ENCODE peak calls at places on chromosomes 5 and 9, in ten cellular contexts. M is HS-27A; A is NCI-H2107; D is CD8-positive, alpha-beta T cell; P is HFF-Myc; N is amniotic epithelial cell; Z is posterior vena cava; K is CD4-positive, alpha-beta memory T cell; Y is GM23338; O is CD8-positive, alpha-beta memory T cell. H is an unnamed sample.
A peak's percentile ranks its signal among the peaks of the same experiment; 100 is the strongest.

GRCh38 chr9:131310833-131311554 is 21.5 kb downstream of the PLPP7 start:
- DNase-seq in M (no peak), A (no peak), D (peak; percentile 80), P (no peak), N (no peak), Z (no peak), K (peak; percentile 87), Y (peak; percentile 48), O (peak; percentile 83), H (no peak)

GRCh38 chr5:143923634-143924265 is 111.8 kb downstream of the HMHB1 start:
- DNase-seq in M (no peak), A (no peak), D (no peak), P (no peak), N (peak; percentile 49), Z (no peak), K (no peak), Y (no peak), O (no peak), H (no peak)

GRCh38 chr9:102497709-102498108 is 497.4 kb upstream of the CYLC2 start:
- DNase-seq in M (no peak), A (no peak), D (no peak), P (no peak), N (no peak), Z (no peak), K (no peak), Y (no peak), O (no peak), H (no peak)

GRCh38 chr9:99287641-99288040 is 65.6 kb downstream of the SEC61B start:
- DNase-seq in M (no peak), A (no peak), D (no peak), P (no peak), N (no peak), Z (no peak), K (no peak), Y (no peak), O (no peak), H (no peak)

GRCh38 chr5:151156732-151157402 is 712 bp downstream of the ANXA6 start:
- DNase-seq in M (no peak), A (no peak), D (peak; percentile 60), P (no peak), N (peak; percentile 15), Z (no peak), K (no peak), Y (peak; percentile 65), O (no peak), H (peak; percentile 25)

GRCh38 chr5:108619815-108620214 is 127.9 kb upstream of the FER start:
- DNase-seq in M (no peak), A (no peak), D (no peak), P (no peak), N (no peak), Z (no peak), K (no peak), Y (no peak), O (no peak), H (no peak)

GRCh38 chr5:139709587-139710369 is 61.6 kb downstream of the CXXC5 start:
- DNase-seq in M (no peak), A (no peak), D (peak; percentile 70), P (no peak), N (no peak), Z (peak; percentile 83), K (peak; percentile 49), Y (peak; percentile 86), O (peak; percentile 75), H (no peak)

GRCh38 chr5:51416149-51416548 is 32.9 kb downstream of the ISL1 start:
- DNase-seq in M (no peak), A (no peak), D (no peak), P (no peak), N (peak; percentile 7), Z (no peak), K (no peak), Y (no peak), O (no peak), H (no peak)

GRCh38 chr9:88775037-88775471 is 216.2 kb upstream of the S1PR3 start:
- DNase-seq in M (no peak), A (no peak), D (no peak), P (no peak), N (peak; percentile 99), Z (peak; percentile 77), K (no peak), Y (no peak), O (no peak), H (no peak)

GRCh38 chr5:14581891-14582796 is 552 bp downstream of the OTULINL start:
- DNase-seq in M (no peak), A (peak; percentile 35), D (peak; percentile 89), P (no peak), N (no peak), Z (peak; percentile 86), K (peak; percentile 86), Y (peak; percentile 74), O (peak; percentile 90), H (peak; percentile 64)

GRCh38 chr5:77024490-77024889 is 5.7 kb upstream of the AGGF1 start:
- DNase-seq in M (no peak), A (no peak), D (no peak), P (no peak), N (no peak), Z (no peak), K (no peak), Y (no peak), O (no peak), H (no peak)

GRCh38 chr5:159854916-159855315 is 61.4 kb upstream of the ADRA1B start:
- DNase-seq in M (no peak), A (no peak), D (no peak), P (no peak), N (peak; percentile 32), Z (no peak), K (no peak), Y (no peak), O (no peak), H (no peak)

GRCh38 chr5:175895701-175896102 is 24.3 kb downstream of the CPLX2 start:
- DNase-seq in M (no peak), A (no peak), D (no peak), P (no peak), N (no peak), Z (no peak), K (peak; percentile 78), Y (no peak), O (peak; percentile 57), H (no peak)

GRCh38 chr5:32935292-32935691 is 224.2 kb downstream of the NPR3 start:
- DNase-seq in M (no peak), A (no peak), D (no peak), P (no peak), N (no peak), Z (no peak), K (no peak), Y (no peak), O (no peak), H (no peak)

GRCh38 chr5:7548576-7548975 is 152.6 kb downstream of the ADCY2 start:
- DNase-seq in M (no peak), A (no peak), D (no peak), P (no peak), N (no peak), Z (no peak), K (no peak), Y (no peak), O (no peak), H (no peak)

GRCh38 chr9:133614056-133614455 is 4.9 kb upstream of the FAM163B start:
- DNase-seq in M (no peak), A (no peak), D (no peak), P (no peak), N (no peak), Z (no peak), K (no peak), Y (no peak), O (no peak), H (no peak)

GRCh38 chr9:128684325-128685021 is 4.5 kb upstream of the SET start:
- DNase-seq in M (no peak), A (no peak), D (peak; percentile 82), P (peak; percentile 48), N (peak; percentile 76), Z (peak; percentile 91), K (peak; percentile 84), Y (peak; percentile 91), O (peak; percentile 82), H (peak; percentile 69)

GRCh38 chr5:139961435-139962157 is 81.5 kb downstream of the NRG2 start:
- DNase-seq in M (no peak), A (no peak), D (peak; percentile 23), P (no peak), N (no peak), Z (peak; percentile 42), K (no peak), Y (no peak), O (no peak), H (no peak)

GRCh38 chr9:20552874-20553624 is 69.2 kb downstream of the MLLT3 start:
- DNase-seq in M (no peak), A (no peak), D (no peak), P (no peak), N (peak; percentile 36), Z (no peak), K (no peak), Y (no peak), O (no peak), H (no peak)

GRCh38 chr5:170145462-170145861 is 39.8 kb downstream of the FOXI1 start:
- DNase-seq in M (no peak), A (no peak), D (no peak), P (no peak), N (peak; percentile 6), Z (no peak), K (no peak), Y (no peak), O (no peak), H (no peak)

GRCh38 chr5:151589878-151590570 is 1.1 kb downstream of the FAT2 start:
- DNase-seq in M (no peak), A (no peak), D (no peak), P (no peak), N (peak; percentile 21), Z (peak; percentile 73), K (no peak), Y (no peak), O (no peak), H (no peak)

GRCh38 chr5:14190194-14191164 is 47.3 kb downstream of the TRIO start:
- DNase-seq in M (peak; percentile 99), A (peak; percentile 45), D (no peak), P (peak; percentile 89), N (peak; percentile 99), Z (peak; percentile 88), K (no peak), Y (no peak), O (no peak), H (no peak)

GRCh38 chr5:123511648-123512605 is at the start of gene CSNK1G3:
- DNase-seq in M (peak; percentile 82), A (peak; percentile 85), D (peak; percentile 91), P (peak; percentile 93), N (peak; percentile 97), Z (peak; percentile 99), K (peak; percentile 95), Y (peak; percentile 98), O (peak; percentile 95), H (peak; percentile 95)

GRCh38 chr5:55429707-55430253 is 105.0 kb downstream of the PLPP1 start:
- DNase-seq in M (no peak), A (no peak), D (no peak), P (no peak), N (no peak), Z (no peak), K (no peak), Y (no peak), O (no peak), H (no peak)

GRCh38 chr5:36691241-36691640 is 84.8 kb downstream of the SLC1A3 start:
- DNase-seq in M (no peak), A (no peak), D (no peak), P (no peak), N (peak; percentile 34), Z (no peak), K (no peak), Y (no peak), O (no peak), H (no peak)

GRCh38 chr5:35987776-35988175 is 3.4 kb downstream of the UGT3A1 start:
- DNase-seq in M (no peak), A (no peak), D (no peak), P (no peak), N (no peak), Z (no peak), K (no peak), Y (no peak), O (no peak), H (no peak)

GRCh38 chr9:85040806-85041575 is 371.5 kb downstream of the NTRK2 start:
- DNase-seq in M (no peak), A (no peak), D (no peak), P (no peak), N (no peak), Z (no peak), K (no peak), Y (peak; percentile 19), O (no peak), H (no peak)

GRCh38 chr9:99011161-99011709 is 67.5 kb downstream of the COL15A1 start:
- DNase-seq in M (no peak), A (no peak), D (no peak), P (peak; percentile 33), N (peak; percentile 64), Z (no peak), K (no peak), Y (peak; percentile 88), O (no peak), H (no peak)